ENCODE peak calls at places on chromosomes 2 and 18, in five cellular contexts. One of them, this sample, is unnamed.

GRCh38 chr2:7692657-7693161 is 775.5 kb downstream of the RNF144A start:
- DNase-seq in brain microvascular endothelial cell: peak; percentile 37
- DNase-seq in IMR-90: peak; percentile 53
- DNase-seq in uterus: no peak
- DNase-seq in colonic mucosa: no peak
- DNase-seq in this sample: no peak

GRCh38 chr2:176466918-176467452 is 197.7 kb downstream of the MTX2 start:
- DNase-seq in uterus: no peak
- DNase-seq in brain microvascular endothelial cell: no peak
- DNase-seq in colonic mucosa: no peak
- DNase-seq in IMR-90: no peak
- DNase-seq in this sample: no peak

GRCh38 chr2:55923091-55923977 is at the start of gene EFEMP1:
- DNase-seq in colonic mucosa: peak; percentile 49
- DNase-seq in uterus: peak; percentile 80
- DNase-seq in IMR-90: peak; percentile 62
- DNase-seq in brain microvascular endothelial cell: peak; percentile 22
- DNase-seq in this sample: no peak

GRCh38 chr2:28364611-28365010 is 28.0 kb upstream of the FOSL2 start:
- DNase-seq in colonic mucosa: no peak
- DNase-seq in IMR-90: peak; percentile 74
- DNase-seq in uterus: no peak
- DNase-seq in brain microvascular endothelial cell: no peak
- DNase-seq in this sample: peak; percentile 16

GRCh38 chr18:48026216-48026615 is 95.8 kb upstream of the SMAD2 start:
- DNase-seq in colonic mucosa: no peak
- DNase-seq in IMR-90: no peak
- DNase-seq in uterus: no peak
- DNase-seq in brain microvascular endothelial cell: no peak
- DNase-seq in this sample: no peak

GRCh38 chr2:75303227-75303626 is 103.9 kb upstream of the TACR1 start:
- DNase-seq in colonic mucosa: no peak
- DNase-seq in IMR-90: no peak
- DNase-seq in uterus: no peak
- DNase-seq in brain microvascular endothelial cell: no peak
- DNase-seq in this sample: no peak

GRCh38 chr18:65607161-65607560 is 143.7 kb upstream of the CDH7 start:
- DNase-seq in IMR-90: no peak
- DNase-seq in uterus: no peak
- DNase-seq in colonic mucosa: no peak
- DNase-seq in brain microvascular endothelial cell: no peak
- DNase-seq in this sample: no peak

GRCh38 chr2:241870611-241871537 is 1.3 kb downstream of the RTP5 start:
- DNase-seq in colonic mucosa: no peak
- DNase-seq in brain microvascular endothelial cell: no peak
- DNase-seq in uterus: no peak
- DNase-seq in IMR-90: no peak
- DNase-seq in this sample: no peak

GRCh38 chr2:25460261-25460905 is 118.7 kb upstream of the DNMT3A start:
- DNase-seq in IMR-90: no peak
- DNase-seq in colonic mucosa: no peak
- DNase-seq in uterus: no peak
- DNase-seq in brain microvascular endothelial cell: no peak
- DNase-seq in this sample: no peak

GRCh38 chr2:158060862-158061435 is 40.7 kb upstream of the UPP2 start:
- DNase-seq in brain microvascular endothelial cell: peak; percentile 70
- DNase-seq in colonic mucosa: no peak
- DNase-seq in IMR-90: peak; percentile 13
- DNase-seq in uterus: no peak
- DNase-seq in this sample: no peak

GRCh38 chr18:77403969-77404535 is 154.4 kb downstream of the GALR1 start:
- DNase-seq in colonic mucosa: no peak
- DNase-seq in brain microvascular endothelial cell: no peak
- DNase-seq in IMR-90: no peak
- DNase-seq in uterus: no peak
- DNase-seq in this sample: no peak

GRCh38 chr2:171509945-171510731 is 12.1 kb upstream of the CYBRD1 start:
- DNase-seq in brain microvascular endothelial cell: no peak
- DNase-seq in colonic mucosa: no peak
- DNase-seq in IMR-90: no peak
- DNase-seq in uterus: no peak
- DNase-seq in this sample: no peak

GRCh38 chr2:127597984-127598380 is 48.0 kb upstream of the GPR17 start:
- DNase-seq in colonic mucosa: no peak
- DNase-seq in IMR-90: peak; percentile 61
- DNase-seq in uterus: no peak
- DNase-seq in brain microvascular endothelial cell: peak; percentile 64
- DNase-seq in this sample: no peak

GRCh38 chr2:149084924-149085795 is 46.7 kb downstream of the LYPD6B start:
- DNase-seq in uterus: no peak
- DNase-seq in colonic mucosa: no peak
- DNase-seq in brain microvascular endothelial cell: no peak
- DNase-seq in IMR-90: no peak
- DNase-seq in this sample: no peak

GRCh38 chr18:10526211-10526949 is 553 bp downstream of the NAPG start:
- DNase-seq in colonic mucosa: peak; percentile 73
- DNase-seq in uterus: peak; percentile 68
- DNase-seq in brain microvascular endothelial cell: peak; percentile 18
- DNase-seq in IMR-90: peak; percentile 39
- DNase-seq in this sample: no peak

GRCh38 chr2:60386436-60386835 is 167.0 kb downstream of the BCL11A start:
- DNase-seq in uterus: no peak
- DNase-seq in colonic mucosa: no peak
- DNase-seq in IMR-90: no peak
- DNase-seq in brain microvascular endothelial cell: peak; percentile 11
- DNase-seq in this sample: no peak

GRCh38 chr2:107282135-107282534 is 396.2 kb upstream of the ST6GAL2 start:
- DNase-seq in uterus: no peak
- DNase-seq in brain microvascular endothelial cell: no peak
- DNase-seq in IMR-90: no peak
- DNase-seq in colonic mucosa: no peak
- DNase-seq in this sample: no peak

GRCh38 chr2:190986221-190986953 is 27.6 kb downstream of the STAT1 start:
- DNase-seq in brain microvascular endothelial cell: no peak
- DNase-seq in colonic mucosa: no peak
- DNase-seq in IMR-90: no peak
- DNase-seq in uterus: no peak
- DNase-seq in this sample: no peak

GRCh38 chr18:58882681-58883080 is 18.0 kb downstream of the ZNF532 start:
- DNase-seq in colonic mucosa: no peak
- DNase-seq in uterus: no peak
- DNase-seq in IMR-90: peak; percentile 33
- DNase-seq in brain microvascular endothelial cell: no peak
- DNase-seq in this sample: no peak

GRCh38 chr2:71884303-71885042 is 263.2 kb downstream of the CYP26B1 start:
- DNase-seq in uterus: no peak
- DNase-seq in IMR-90: peak; percentile 57
- DNase-seq in brain microvascular endothelial cell: peak; percentile 85
- DNase-seq in colonic mucosa: no peak
- DNase-seq in this sample: no peak

GRCh38 chr2:206230060-206230890 is 44.2 kb upstream of the ZDBF2 start:
- DNase-seq in brain microvascular endothelial cell: no peak
- DNase-seq in IMR-90: no peak
- DNase-seq in colonic mucosa: no peak
- DNase-seq in uterus: no peak
- DNase-seq in this sample: no peak

GRCh38 chr18:63773616-63774015 is 1.6 kb upstream of the SERPINB7 start:
- DNase-seq in brain microvascular endothelial cell: no peak
- DNase-seq in uterus: no peak
- DNase-seq in IMR-90: no peak
- DNase-seq in colonic mucosa: no peak
- DNase-seq in this sample: no peak

GRCh38 chr2:119864318-119864717 is 104.6 kb downstream of the PTPN4 start:
- DNase-seq in brain microvascular endothelial cell: no peak
- DNase-seq in IMR-90: no peak
- DNase-seq in colonic mucosa: no peak
- DNase-seq in uterus: no peak
- DNase-seq in this sample: no peak

GRCh38 chr2:16284941-16285625 is 344.7 kb downstream of the MYCN start:
- DNase-seq in colonic mucosa: no peak
- DNase-seq in IMR-90: no peak
- DNase-seq in uterus: no peak
- DNase-seq in brain microvascular endothelial cell: no peak
- DNase-seq in this sample: no peak

GRCh38 chr2:139427164-139427563 is 647.0 kb upstream of the NXPH2 start:
- DNase-seq in colonic mucosa: no peak
- DNase-seq in IMR-90: no peak
- DNase-seq in brain microvascular endothelial cell: no peak
- DNase-seq in uterus: no peak
- DNase-seq in this sample: no peak

GRCh38 chr2:101753207-101753616 is 55.7 kb downstream of the MAP4K4 start:
- DNase-seq in IMR-90: peak; percentile 46
- DNase-seq in uterus: no peak
- DNase-seq in brain microvascular endothelial cell: no peak
- DNase-seq in colonic mucosa: no peak
- DNase-seq in this sample: no peak

GRCh38 chr2:101750688-101751087 is 53.2 kb downstream of the MAP4K4 start:
- DNase-seq in brain microvascular endothelial cell: no peak
- DNase-seq in uterus: no peak
- DNase-seq in colonic mucosa: no peak
- DNase-seq in IMR-90: no peak
- DNase-seq in this sample: no peak

GRCh38 chr2:101752708-101753107 is 55.2 kb downstream of the MAP4K4 start:
- DNase-seq in uterus: no peak
- DNase-seq in IMR-90: no peak
- DNase-seq in brain microvascular endothelial cell: no peak
- DNase-seq in colonic mucosa: no peak
- DNase-seq in this sample: no peak

GRCh38 chr2:101751875-101752619 is 54.5 kb downstream of the MAP4K4 start:
- DNase-seq in IMR-90: no peak
- DNase-seq in colonic mucosa: no peak
- DNase-seq in brain microvascular endothelial cell: no peak
- DNase-seq in uterus: no peak
- DNase-seq in this sample: no peak

DNA sequence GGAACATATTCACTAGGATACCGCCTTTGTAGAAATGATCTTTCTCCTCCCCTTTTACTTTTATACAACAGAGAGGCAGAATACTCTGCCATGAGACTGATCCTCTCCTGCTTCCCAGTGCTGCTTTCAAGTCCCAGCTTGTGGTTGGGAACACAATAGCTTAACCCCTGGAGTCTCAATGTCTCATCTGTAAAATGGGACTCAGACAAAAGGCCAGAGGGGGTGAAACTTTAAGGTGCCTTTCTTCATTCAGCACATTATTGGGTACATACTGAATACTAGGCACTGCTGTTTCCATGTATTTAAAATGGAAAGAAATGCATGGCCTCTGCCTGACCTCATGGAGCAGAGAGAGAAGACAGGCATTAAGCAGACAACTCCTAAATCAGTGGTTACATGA is 53.8 kb downstream of the MAP4K4 start:
- DNase-seq in IMR-90: no peak
- DNase-seq in colonic mucosa: no peak
- DNase-seq in uterus: no peak
- DNase-seq in brain microvascular endothelial cell: no peak
- DNase-seq in this sample: no peak
- H3K4me3 ChIP-seq in IMR-90: no peak overlapping the region
- H3K4me3 ChIP-seq in colonic mucosa: no peak overlapping the region
- H3K4me3 ChIP-seq in uterus: no peak overlapping the region
- H3K4me3 ChIP-seq in brain microvascular endothelial cell: no peak overlapping the region
- H3K4me3 ChIP-seq in this sample: no peak overlapping the region

DNA sequence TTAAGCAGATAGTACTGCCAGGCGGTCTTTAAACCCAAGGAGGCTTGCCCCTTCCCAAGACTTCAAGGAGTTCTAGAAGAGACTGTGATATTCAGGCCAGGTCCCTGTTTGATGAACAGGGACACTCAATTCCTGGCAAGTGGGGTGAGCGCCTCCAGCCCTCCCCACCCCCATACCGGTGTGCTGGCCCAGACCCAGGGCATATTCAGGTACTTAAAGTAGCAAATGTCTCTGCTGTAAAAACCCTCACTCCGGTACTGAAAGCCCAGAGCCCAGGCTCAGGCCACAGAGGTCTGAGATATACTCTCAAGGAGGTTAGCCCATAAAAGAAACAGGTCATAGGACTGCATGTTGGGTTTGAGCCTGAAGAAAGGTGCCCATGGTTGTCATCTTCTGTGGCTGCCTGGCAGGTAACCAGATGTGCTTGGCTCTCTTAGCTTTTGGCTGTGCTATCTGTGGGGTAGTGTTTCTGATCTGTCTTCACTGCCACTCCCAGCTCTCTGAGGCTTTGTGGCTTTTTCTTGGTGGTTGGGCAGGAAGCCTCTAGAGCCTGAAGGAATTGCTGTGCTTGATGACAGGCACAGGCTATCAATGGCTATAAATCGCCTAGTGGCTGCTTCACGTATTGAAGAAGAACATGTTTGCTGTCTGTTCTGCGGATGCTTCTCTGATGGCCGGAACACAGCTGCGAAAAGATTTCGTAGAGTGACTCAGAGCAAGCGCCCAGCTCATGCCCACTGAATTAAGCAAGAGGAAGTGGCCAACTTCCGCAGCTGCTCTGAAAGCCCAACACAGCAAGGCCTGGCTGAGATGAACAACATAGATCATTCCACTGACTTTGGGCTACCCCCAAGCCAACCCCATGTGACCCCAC is 63.3 kb upstream of the ALPP start:
- DNase-seq in brain microvascular endothelial cell: peak; percentile 59
- DNase-seq in colonic mucosa: no peak
- DNase-seq in IMR-90: peak; percentile 30
- DNase-seq in uterus: no peak
- DNase-seq in this sample: peak; percentile 34
- TF ChIP-seq CTCF in brain microvascular endothelial cell: peak; percentile 51
- TF ChIP-seq CTCF in colonic mucosa: no peak
- TF ChIP-seq CTCF in IMR-90: no peak
- TF ChIP-seq CTCF in uterus: no peak
- TF ChIP-seq CTCF in this sample: no peak

GRCh38 chr2:215360596-215360995 is 48.7 kb downstream of the ATIC start:
- DNase-seq in brain microvascular endothelial cell: no peak
- DNase-seq in colonic mucosa: no peak
- DNase-seq in IMR-90: no peak
- DNase-seq in uterus: no peak
- DNase-seq in this sample: no peak

GRCh38 chr2:215361876-215362561 is 50.2 kb downstream of the ATIC start:
- DNase-seq in uterus: no peak
- DNase-seq in brain microvascular endothelial cell: peak; percentile 49
- DNase-seq in colonic mucosa: no peak
- DNase-seq in IMR-90: peak; percentile 17
- DNase-seq in this sample: no peak

GRCh38 chr2:215363039-215363438 is 51.2 kb downstream of the ATIC start:
- DNase-seq in IMR-90: peak; percentile 11
- DNase-seq in colonic mucosa: no peak
- DNase-seq in brain microvascular endothelial cell: no peak
- DNase-seq in uterus: no peak
- DNase-seq in this sample: no peak

GRCh38 chr2:215362562-215362904 is 50.7 kb downstream of the ATIC start:
- DNase-seq in IMR-90: peak; percentile 15
- DNase-seq in uterus: no peak
- DNase-seq in colonic mucosa: no peak
- DNase-seq in brain microvascular endothelial cell: no peak
- DNase-seq in this sample: no peak

GRCh38 chr2:215361211-215361875 is 49.5 kb downstream of the ATIC start:
- DNase-seq in uterus: no peak
- DNase-seq in brain microvascular endothelial cell: no peak
- DNase-seq in colonic mucosa: no peak
- DNase-seq in IMR-90: peak; percentile 8
- DNase-seq in this sample: no peak
- H3K36me3 ChIP-seq in uterus: no peaks in the 10 kb centered on the region
- H3K36me3 ChIP-seq in brain microvascular endothelial cell: peaks cover 69% of the 10 kb centered on the region
- H3K36me3 ChIP-seq in colonic mucosa: no peaks in the 10 kb centered on the region
- H3K36me3 ChIP-seq in IMR-90: peaks cover 54% of the 10 kb centered on the region
- H3K36me3 ChIP-seq in this sample: peaks cover 3% of the 10 kb centered on the region

GRCh38 chr2:67917332-67918054 is 145.3 kb downstream of the C1D start:
- DNase-seq in uterus: no peak
- DNase-seq in brain microvascular endothelial cell: peak; percentile 47
- DNase-seq in colonic mucosa: no peak
- DNase-seq in IMR-90: peak; percentile 92
- DNase-seq in this sample: peak; percentile 62
- H3K4me3 ChIP-seq in uterus: no peak overlapping the region
- H3K4me3 ChIP-seq in brain microvascular endothelial cell: no peak overlapping the region
- H3K4me3 ChIP-seq in colonic mucosa: no peak overlapping the region
- H3K4me3 ChIP-seq in IMR-90: no peak overlapping the region
- H3K4me3 ChIP-seq in this sample: no peak overlapping the region

This sample was measured in kidney epithelial cell.